ENCODE peak calls at places on chromosomes 3 and 15, in six cellular contexts. S, H, J, I, X and P are unnamed samples.

GRCh38 chr15:68113273-68113672 is 59.2 kb downstream of the PIAS1 start:
- DNase-seq in J (no peak), S (no peak), X (peak), H (no peak), I (peak), P (no peak)

GRCh38 chr3:8488436-8488835 is 13.2 kb upstream of the LMCD1 start:
- DNase-seq in S (no peak), I (no peak), H (no peak), J (no peak), X (no peak), P (no peak)

GRCh38 chr3:46667061-46667621 is 26.3 kb downstream of the ALS2CL start:
- DNase-seq in X (no peak), J (no peak), H (no peak), I (no peak), S (peak), P (peak)

GRCh38 chr3:72258366-72258765 is 473.4 kb upstream of the PROK2 start:
- DNase-seq in J (no peak), I (no peak), X (no peak), S (no peak), H (no peak), P (no peak)

GRCh38 chr3:138914870-138915502 is 32.0 kb downstream of the FOXL2 start:
- DNase-seq in H (no peak), X (peak), S (no peak), J (peak), I (peak), P (no peak)

GRCh38 chr3:125967156-125967555 is 1.8 kb upstream of the ROPN1B start:
- DNase-seq in H (no peak), X (no peak), S (no peak), J (no peak), I (no peak), P (no peak)

GRCh38 chr3:100002599-100003350 is 111.5 kb downstream of the FILIP1L start:
- DNase-seq in H (no peak), S (no peak), I (peak), J (peak), X (peak), P (no peak)

GRCh38 chr15:68201153-68201878 is 3.8 kb downstream of the CALML4 start:
- DNase-seq in X (no peak), H (no peak), I (no peak), S (no peak), J (no peak), P (no peak)

GRCh38 chr3:42654331-42655201 is 1.1 kb downstream of the ZBTB47 start:
- DNase-seq in I (peak), J (peak), X (peak), S (peak), H (peak), P (peak)

GRCh38 chr3:187064210-187065115 is 74.8 kb downstream of the RPL39L start:
- DNase-seq in H (no peak), I (peak), J (peak), X (no peak), S (no peak), P (no peak)

GRCh38 chr15:92599394-92599970 is 56.1 kb downstream of the FAM174B start:
- DNase-seq in S (no peak), I (peak), X (no peak), J (no peak), H (no peak), P (no peak)

GRCh38 chr15:63818191-63818590 is 15.6 kb downstream of the HERC1 start:
- DNase-seq in X (peak), H (no peak), S (no peak), I (peak), J (peak), P (no peak)

GRCh38 chr15:45307230-45307924 is 55.3 kb downstream of the SLC28A2 start:
- DNase-seq in H (no peak), S (no peak), X (peak), I (peak), J (no peak), P (no peak)

GRCh38 chr3:49719214-49719884 is at the start of gene AMIGO3:
- DNase-seq in J (peak), S (peak), H (peak), I (peak), X (peak), P (peak)

GRCh38 chr3:127820871-127821853 is 1.2 kb downstream of the MGLL start:
- DNase-seq in S (no peak), H (no peak), X (peak), I (peak), J (no peak), P (no peak)

GRCh38 chr15:59349715-59350420 is 22.8 kb downstream of the MYO1E start:
- DNase-seq in J (peak), S (no peak), X (peak), H (no peak), I (peak), P (no peak)

GRCh38 chr3:126518779-126519177 is 1.2 kb upstream of the UROC1 start:
- DNase-seq in X (no peak), J (no peak), I (no peak), S (no peak), H (peak), P (no peak)

GRCh38 chr15:75112848-75113492 is 88.7 kb upstream of the C15orf39 start:
- DNase-seq in S (no peak), I (no peak), J (no peak), X (no peak), H (no peak), P (no peak)

GRCh38 chr3:68007621-68008226 is 353.3 kb upstream of the SUCLG2 start:
- DNase-seq in X (no peak), H (peak), J (peak), S (peak), I (no peak), P (peak)

GRCh38 chr3:23959147-23959900 is 14.2 kb downstream of the NR1D2 start:
- DNase-seq in I (peak), J (no peak), H (no peak), X (peak), S (no peak), P (no peak)

GRCh38 chr15:75172168-75172841 is 29.4 kb upstream of the C15orf39 start:
- DNase-seq in X (peak), J (no peak), H (no peak), I (no peak), S (no peak), P (no peak)

GRCh38 chr3:52446042-52446441 is 1.1 kb upstream of the SEMA3G start:
- DNase-seq in I (no peak), H (no peak), J (no peak), S (peak), X (no peak), P (no peak)

GRCh38 chr15:78347586-78348543 is 7.7 kb downstream of the CRABP1 start:
- DNase-seq in I (no peak), H (no peak), X (peak), S (no peak), J (peak), P (no peak)

GRCh38 chr3:62502315-62503300 is 129.3 kb upstream of the FEZF2 start:
- DNase-seq in I (no peak), X (no peak), H (no peak), S (no peak), J (peak), P (no peak)

GRCh38 chr3:178182337-178182761 is 353.9 kb upstream of the KCNMB2 start:
- DNase-seq in H (no peak), X (no peak), J (no peak), I (no peak), S (no peak), P (no peak)

GRCh38 chr15:70794596-70795310 is 31.4 kb upstream of the UACA start:
- DNase-seq in S (no peak), J (no peak), H (no peak), X (peak), I (peak), P (no peak)

GRCh38 chr15:39213385-39213840 is 367.5 kb upstream of the THBS1 start:
- DNase-seq in S (peak), H (peak), I (peak), X (peak), J (peak), P (peak)

GRCh38 chr3:50207359-50208042 is 2.4 kb downstream of the SLC38A3 start:
- DNase-seq in S (no peak), H (no peak), X (no peak), J (no peak), I (no peak), P (no peak)

GRCh38 chr3:44685128-44685800 is 27.2 kb upstream of the ZNF502 start:
- DNase-seq in X (no peak), J (peak), H (peak), S (peak), I (peak), P (peak)

GRCh38 chr15:68791431-68792283 is 29.0 kb downstream of the ANP32A start:
- DNase-seq in H (no peak), J (peak), X (no peak), I (no peak), S (peak), P (no peak)

GRCh38 chr3:112747624-112748023 is 99.0 kb downstream of the CD200R1L start:
- DNase-seq in X (no peak), H (no peak), S (no peak), J (no peak), I (no peak), P (no peak)

GRCh38 chr3:105827101-105827634 is 41.6 kb downstream of the CBLB start:
- DNase-seq in X (no peak), S (no peak), I (no peak), H (no peak), J (no peak), P (no peak)

GRCh38 chr3:126553284-126553811 is 5.4 kb downstream of the C3orf22 start:
- DNase-seq in H (no peak), J (no peak), S (peak), I (no peak), X (no peak), P (no peak)

GRCh38 chr3:73055583-73056364 is 5.7 kb upstream of the EBLN2 start:
- DNase-seq in H (no peak), J (no peak), I (no peak), S (peak), X (no peak), P (no peak)

GRCh38 chr3:51378075-51378474 is 7.0 kb upstream of the MANF start:
- DNase-seq in I (no peak), S (no peak), H (no peak), J (no peak), X (no peak), P (no peak)

GRCh38 chr3:40083066-40083465 is 226.4 kb upstream of the EIF1B start:
- DNase-seq in S (no peak), X (no peak), H (no peak), I (no peak), J (no peak), P (no peak)

GRCh38 chr3:69204315-69204957 is 82.0 kb upstream of the LMOD3 start:
- DNase-seq in X (no peak), J (no peak), H (no peak), I (peak), S (no peak), P (no peak)

GRCh38 chr15:48520376-48521155 is 124.9 kb downstream of the FBN1 start:
- DNase-seq in I (no peak), J (peak), X (no peak), S (peak), H (no peak), P (peak)

GRCh38 chr3:171365489-171365888 is 94.7 kb downstream of the TNIK start:
- DNase-seq in H (no peak), S (no peak), X (no peak), I (no peak), J (no peak), P (no peak)

DNA sequence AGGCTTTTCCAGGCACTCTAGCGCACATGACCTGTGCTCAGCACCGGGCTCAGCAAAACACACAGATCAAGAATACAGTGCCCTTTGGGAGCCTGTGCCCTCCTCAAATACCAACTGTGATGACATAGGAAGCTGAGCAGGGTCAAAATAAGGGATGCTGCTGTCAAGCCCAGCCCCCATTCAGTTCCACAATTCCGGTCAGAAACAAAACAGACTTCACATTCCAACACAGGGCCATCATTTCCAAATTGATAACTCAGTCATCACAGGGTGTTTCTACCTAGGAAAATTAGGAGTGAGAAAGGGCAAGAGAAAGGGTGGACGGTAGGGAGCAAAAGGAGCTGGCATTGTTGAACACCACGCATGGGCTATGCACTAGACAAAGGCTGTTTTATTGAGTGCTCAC is 158.4 kb upstream of the CCDC54 start:
- DNase-seq in X (peak), I (no peak), H (no peak), S (no peak), J (no peak), P (no peak)
- H3K4ac ChIP-seq in X (no peak), I (peak), H (no peak), S (no peak), J (no peak), P (no peak)

GRCh38 chr15:83695901-83696425 is 42.0 kb downstream of the ADAMTSL3 start:
- DNase-seq in H (no peak), I (no peak), J (peak), S (no peak), X (no peak), P (no peak)

GRCh38 chr15:83694030-83694429 is 40.1 kb downstream of the ADAMTSL3 start:
- DNase-seq in I (peak), J (peak), X (peak), H (no peak), S (peak), P (peak)

GRCh38 chr15:83692820-83693581 is 39.1 kb downstream of the ADAMTSL3 start:
- DNase-seq in H (no peak), S (no peak), I (no peak), X (peak), J (no peak), P (no peak)

GRCh38 chr15:83695246-83695645 is 41.3 kb downstream of the ADAMTSL3 start:
- DNase-seq in S (no peak), H (no peak), I (peak), X (peak), J (peak), P (no peak)

DNA sequence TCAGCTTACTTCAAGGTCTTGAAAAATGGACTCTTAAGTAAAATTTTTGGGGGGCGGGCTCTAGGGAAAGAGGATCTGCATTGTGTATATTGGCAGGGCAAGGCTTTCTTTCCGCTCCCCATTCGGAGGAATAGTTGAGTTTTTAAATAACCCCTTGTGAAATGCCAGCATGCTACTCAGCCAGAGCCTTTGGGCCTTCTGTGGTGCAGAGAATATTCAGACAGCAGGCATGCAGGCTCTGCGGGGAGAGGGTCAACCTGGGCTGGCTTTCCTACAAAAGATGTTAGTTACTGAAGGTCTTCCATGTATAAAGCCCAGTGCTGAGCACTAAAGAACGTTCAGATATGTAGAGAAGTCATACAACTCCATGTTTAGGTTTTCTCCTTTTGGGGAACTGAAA is 40.6 kb downstream of the ADAMTSL3 start:
- DNase-seq in S (no peak), X (peak), H (no peak), I (no peak), J (peak), P (no peak)
- H2BK120ac ChIP-seq in S (no peak), X (peak), H (no peak), I (no peak), J (no peak), P (no peak)

GRCh38 chr3:31978553-31978952 is 2.5 kb downstream of the OSBPL10 start:
- DNase-seq in J (no peak), S (no peak), H (no peak), X (no peak), I (no peak), P (no peak)

GRCh38 chr3:31979006-31979697 is 1.9 kb downstream of the OSBPL10 start:
- DNase-seq in H (no peak), J (no peak), S (no peak), X (no peak), I (no peak), P (no peak)

GRCh38 chr3:31981206-31982181 is at the start of the genes OSBPL10 and ZNF860:
- DNase-seq in H (no peak), J (peak), I (peak), S (peak), X (peak), P (peak)

GRCh38 chr3:31977736-31978135 is 3.3 kb downstream of the OSBPL10 start:
- DNase-seq in I (no peak), J (no peak), X (no peak), S (no peak), H (no peak), P (no peak)

GRCh38 chr3:31980530-31981205 is 394 bp downstream of the OSBPL10 start:
- DNase-seq in J (peak), I (peak), X (peak), S (peak), H (peak), P (peak)
- H3K4ac ChIP-seq in J (no peak), I (peak), X (peak), S (no peak), H (no peak), P (peak)

GRCh38 chr3:119794401-119794800 is 12.5 kb downstream of the NR1I2 start:
- DNase-seq in H (no peak), J (no peak), S (no peak), X (no peak), I (no peak), P (no peak)

GRCh38 chr3:119796785-119797184 is 14.9 kb downstream of the NR1I2 start:
- DNase-seq in H (no peak), X (no peak), J (no peak), S (no peak), I (no peak), P (no peak)

GRCh38 chr3:119794971-119795612 is 13.2 kb downstream of the NR1I2 start:
- DNase-seq in S (peak), J (peak), I (no peak), X (peak), H (peak), P (peak)

GRCh38 chr3:119796368-119796767 is 14.5 kb downstream of the NR1I2 start:
- DNase-seq in J (no peak), X (no peak), I (no peak), H (no peak), S (no peak), P (no peak)

DNA sequence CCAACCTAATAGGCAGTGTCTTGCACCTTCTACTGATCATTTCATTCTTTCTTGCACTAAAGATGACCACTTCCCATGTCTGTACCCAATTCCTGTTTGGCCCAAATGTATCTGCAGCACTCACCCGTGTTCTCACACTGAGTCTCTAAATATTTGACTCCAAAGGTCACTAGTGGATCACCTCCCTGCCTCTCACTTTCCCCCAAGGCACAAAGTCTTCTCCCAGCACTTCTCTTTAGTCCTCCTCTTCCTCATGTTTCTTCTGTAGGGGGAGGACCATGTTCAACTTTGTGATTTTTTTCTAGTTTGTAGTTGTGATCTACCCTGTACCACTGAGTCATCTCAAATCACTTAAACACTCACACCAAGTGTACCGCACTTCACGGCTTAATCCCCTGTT is 13.9 kb downstream of the NR1I2 start:
- DNase-seq in X (no peak), I (no peak), H (no peak), J (no peak), S (no peak), P (no peak)
- H2BK120ac ChIP-seq in X (no peak), I (no peak), H (no peak), J (no peak), S (no peak), P (no peak)

GRCh38 chr3:155854147-155854940 is at the start of gene SLC33A1:
- DNase-seq in X (peak), H (peak), I (peak), J (peak), S (peak), P (peak)
- H3K4ac ChIP-seq in X (peak), H (no peak), I (peak), J (peak), S (no peak), P (no peak)

GRCh38 chr15:33296856-33297255 is 13.9 kb upstream of the RYR3 start:
- DNase-seq in X (no peak), H (no peak), I (no peak), S (no peak), J (no peak), P (no peak)

GRCh38 chr15:33296050-33296449 is 14.7 kb upstream of the RYR3 start:
- DNase-seq in X (no peak), J (peak), S (no peak), H (no peak), I (no peak), P (no peak)

GRCh38 chr15:33293619-33294309 is 17.0 kb upstream of the RYR3 start:
- DNase-seq in H (no peak), I (no peak), S (no peak), X (no peak), J (peak), P (no peak)

GRCh38 chr15:33292718-33293307 is 18.0 kb upstream of the RYR3 start:
- DNase-seq in S (peak), X (peak), H (peak), J (peak), I (peak), P (peak)

DNA sequence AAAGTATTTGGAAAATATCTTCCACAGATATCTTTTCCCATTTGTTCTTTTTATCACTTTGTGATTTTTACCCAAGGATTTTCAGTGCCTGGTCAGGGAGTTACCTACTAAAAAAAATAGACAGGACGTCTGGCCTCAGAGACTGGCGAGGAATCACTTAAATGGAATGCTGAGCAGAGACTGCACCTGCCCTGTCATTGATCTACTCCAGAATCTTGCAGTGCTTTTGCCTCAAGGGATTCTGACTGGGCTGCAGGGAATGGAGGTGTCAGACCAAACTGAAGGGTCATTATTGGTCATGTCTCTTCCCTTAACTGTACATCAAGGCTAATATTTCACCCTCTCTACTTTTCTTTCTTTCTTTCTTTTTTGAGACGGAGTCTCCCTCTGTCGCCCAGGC is 12.1 kb upstream of the RYR3 start:
- DNase-seq in H (no peak), X (no peak), J (peak), S (no peak), I (no peak), P (no peak)
- H2BK120ac ChIP-seq in H (no peak), X (no peak), J (no peak), S (no peak), I (no peak), P (no peak)